ENCODE peak calls at places on chromosomes 13 and 19, in ten cellular contexts. S is transverse colon, I is upper lobe of left lung, P is spleen, W is stomach, O is endothelial cell of umbilical vein, M is H1, B is breast epithelium, A is GM23338, L is K562. X is an unnamed sample.
A peak's percentile ranks its signal among the peaks of the same experiment; 100 is the strongest.

GRCh38 chr13:30730526-30730925 is 4.8 kb upstream of the ALOX5AP start:
- DNase-seq in S (no peak), I (no peak), P (no peak), W (no peak), O (no peak), M (no peak), B (no peak), A (peak; percentile 69), L (no peak), X (no peak)

GRCh38 chr19:1845642-1846041 is 2.6 kb downstream of the REXO1 start:
- DNase-seq in S (no peak), I (no peak), P (peak; percentile 74), W (no peak), O (no peak), M (no peak), B (no peak), A (no peak), L (no peak), X (no peak)

GRCh38 chr19:42201489-42202289 is 15.8 kb downstream of the DEDD2 start:
- DNase-seq in S (peak; percentile 56), I (no peak), P (peak; percentile 91), W (peak; percentile 45), O (no peak), M (no peak), B (no peak), A (no peak), L (no peak), X (no peak)

GRCh38 chr13:49443327-49443688 is 556 bp downstream of the CAB39L start:
- DNase-seq in S (no peak), I (no peak), P (no peak), W (no peak), O (peak; percentile 54), M (no peak), B (no peak), A (no peak), L (peak; percentile 19), X (no peak)

GRCh38 chr13:24911135-24911524 is 147.2 kb downstream of the RNF17 start:
- DNase-seq in S (no peak), I (no peak), P (no peak), W (no peak), O (no peak), M (no peak), B (no peak), A (no peak), L (peak; percentile 52), X (no peak)

GRCh38 chr13:33087091-33087490 is 70.9 kb downstream of the KL start:
- DNase-seq in S (no peak), I (no peak), P (no peak), W (no peak), O (no peak), M (no peak), B (no peak), A (no peak), L (no peak), X (no peak)

GRCh38 chr13:98839826-98840769 is 87.6 kb upstream of the SLC15A1 start:
- DNase-seq in S (peak; percentile 51), I (peak; percentile 16), P (no peak), W (peak; percentile 62), O (peak; percentile 70), M (peak; percentile 54), B (no peak), A (peak; percentile 90), L (peak; percentile 73), X (no peak)

GRCh38 chr19:35995655-35995993 is 636 bp downstream of the SDHAF1 start:
- DNase-seq in S (peak; percentile 58), I (peak; percentile 85), P (peak; percentile 85), W (no peak), O (peak; percentile 21), M (no peak), B (no peak), A (peak; percentile 85), L (peak; percentile 80), X (no peak)

GRCh38 chr19:15330801-15331418 is 1.4 kb downstream of the BRD4 start:
- DNase-seq in S (peak; percentile 21), I (no peak), P (no peak), W (no peak), O (peak; percentile 61), M (no peak), B (peak; percentile 39), A (peak; percentile 63), L (peak; percentile 37), X (no peak)

GRCh38 chr13:37139356-37139755 is 33.9 kb upstream of the CSNK1A1L start:
- DNase-seq in S (no peak), I (no peak), P (no peak), W (no peak), O (no peak), M (no peak), B (no peak), A (no peak), L (no peak), X (no peak)

GRCh38 chr19:1324792-1325567 is 39.3 kb downstream of the EFNA2 start:
- DNase-seq in S (peak; percentile 56), I (peak; percentile 89), P (no peak), W (peak; percentile 52), O (peak; percentile 59), M (no peak), B (peak; percentile 28), A (peak; percentile 79), L (peak; percentile 88), X (no peak)

GRCh38 chr13:99972190-99972731 is 694 bp upstream of the ZIC5 start:
- DNase-seq in S (no peak), I (no peak), P (no peak), W (no peak), O (no peak), M (no peak), B (no peak), A (peak; percentile 60), L (no peak), X (no peak)

GRCh38 chr13:106143930-106144709 is 391.3 kb downstream of the EFNB2 start:
- DNase-seq in S (no peak), I (no peak), P (no peak), W (peak; percentile 36), O (no peak), M (no peak), B (no peak), A (peak; percentile 74), L (no peak), X (no peak)

GRCh38 chr13:106151056-106151699 is 384.3 kb downstream of the EFNB2 start:
- DNase-seq in S (peak; percentile 37), I (no peak), P (no peak), W (no peak), O (peak; percentile 73), M (peak; percentile 15), B (peak; percentile 48), A (peak; percentile 51), L (no peak), X (no peak)

GRCh38 chr13:106145070-106145469 is 390.4 kb downstream of the EFNB2 start:
- DNase-seq in S (no peak), I (no peak), P (no peak), W (no peak), O (no peak), M (no peak), B (no peak), A (no peak), L (no peak), X (no peak)

GRCh38 chr13:106143392-106143791 is 392.1 kb downstream of the EFNB2 start:
- DNase-seq in S (no peak), I (no peak), P (no peak), W (no peak), O (no peak), M (no peak), B (no peak), A (no peak), L (no peak), X (no peak)

GRCh38 chr13:106145997-106146864 is 389.2 kb downstream of the EFNB2 start:
- DNase-seq in S (peak; percentile 75), I (no peak), P (no peak), W (no peak), O (no peak), M (no peak), B (no peak), A (no peak), L (no peak), X (no peak)
- H3K4me3 ChIP-seq in S (no peak overlapping the region), I (no peak overlapping the region), P (no peak overlapping the region), W (no peak overlapping the region), O (no peak overlapping the region), M (no peak overlapping the region), B (no peak overlapping the region), A (no peak overlapping the region), L (no peak overlapping the region), X (no peak overlapping the region)

DNA sequence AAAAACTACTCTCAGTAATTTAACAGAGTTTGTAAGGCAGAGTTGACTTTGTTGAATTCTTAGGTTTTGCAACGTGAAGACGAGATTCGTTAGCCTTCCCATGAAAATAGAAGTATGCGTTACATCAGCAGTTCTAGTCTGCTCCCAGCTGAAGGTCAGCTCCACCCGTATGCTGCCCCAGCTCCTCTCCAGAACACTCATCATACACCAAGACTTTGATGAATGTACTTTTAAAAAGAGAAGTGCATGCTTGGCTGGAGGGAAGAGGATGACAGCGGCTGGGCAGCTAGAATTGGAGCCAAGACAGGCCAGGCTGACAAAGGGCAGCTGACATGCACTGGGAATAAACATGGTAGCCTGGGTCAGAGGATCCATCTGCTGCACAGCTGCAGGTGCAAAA is 166.2 kb upstream of the ARGLU1 start:
- DNase-seq in S (no peak), I (no peak), P (no peak), W (no peak), O (no peak), M (no peak), B (no peak), A (no peak), L (no peak), X (no peak)
- TF ChIP-seq POLR2AphosphoS5 in S (no peak), I (no peak), P (no peak), W (no peak), O (no peak), M (no peak), B (no peak), A (no peak), L (no peak), X (no peak)

DNA sequence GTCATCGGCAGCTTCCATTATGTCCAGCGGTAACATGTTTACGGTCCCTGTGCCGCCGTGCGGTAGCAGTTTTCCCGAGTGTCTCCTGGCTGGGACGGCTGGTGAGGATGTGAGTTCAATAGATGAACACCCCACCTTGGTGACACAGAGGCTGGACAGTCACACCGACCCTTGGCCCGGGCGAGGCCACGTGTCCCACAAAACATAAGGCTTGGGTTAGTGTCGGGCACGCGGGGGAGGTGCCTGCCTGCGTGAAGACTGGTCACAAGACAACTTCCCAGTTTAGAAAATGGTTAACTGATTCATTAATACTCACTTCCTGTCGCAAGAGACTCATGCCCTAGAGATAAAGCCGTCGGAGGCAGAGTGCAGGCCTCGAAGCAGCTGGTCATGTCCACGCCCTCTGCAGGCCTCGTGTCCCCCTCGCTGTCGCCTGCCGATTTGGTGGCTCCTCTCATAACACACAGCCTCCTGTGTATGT is 17.2 kb downstream of the RASA3 start:
- DNase-seq in S (peak; percentile 81), I (peak; percentile 83), P (peak; percentile 83), W (peak; percentile 29), O (peak; percentile 83), M (no peak), B (no peak), A (no peak), L (peak; percentile 78), X (no peak)
- H3K27ac ChIP-seq in S (peak overlapping the region; percentile 47), I (peak overlapping the region; percentile 76), P (no peak overlapping the region), W (peak overlapping the region; percentile 11), O (peak overlapping the region; percentile 91), M (no peak overlapping the region), B (no peak overlapping the region), A (no peak overlapping the region), L (peak overlapping the region; percentile 64), X (no peak overlapping the region)

DNA sequence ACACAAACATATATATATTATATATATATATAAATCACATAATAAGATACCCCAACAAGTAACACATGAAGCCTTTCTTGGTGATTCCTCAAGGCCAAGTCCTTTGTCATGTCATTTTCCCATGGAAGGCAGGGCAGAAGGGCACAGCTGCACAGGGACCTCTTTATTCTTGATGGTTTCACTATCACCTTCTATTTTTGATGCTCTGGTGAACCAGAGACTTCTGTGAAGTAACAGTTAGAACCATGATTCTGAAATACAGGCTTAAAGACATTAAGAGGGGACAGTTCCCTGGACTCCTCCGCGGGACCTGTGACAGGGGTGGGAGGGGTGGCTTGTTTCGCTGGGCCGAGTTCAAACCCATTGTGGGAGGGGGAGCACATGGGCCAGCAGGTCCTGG is 104.0 kb downstream of the DGKH start:
- DNase-seq in S (no peak), I (no peak), P (no peak), W (no peak), O (no peak), M (no peak), B (no peak), A (no peak), L (no peak), X (no peak)
- H3K4me3 ChIP-seq in S (no peak overlapping the region), I (no peak overlapping the region), P (no peak overlapping the region), W (no peak overlapping the region), O (no peak overlapping the region), M (no peak overlapping the region), B (no peak overlapping the region), A (no peak overlapping the region), L (no peak overlapping the region), X (no peak overlapping the region)

X was measured in SK-N-MC.